ENCODE peak calls at places on chromosomes 5 and 9, in eight cellular contexts. One of them, this sample, is unnamed.

GRCh38 chr5:111432828-111433536 is 79.4 kb downstream of the STARD4 start:
- DNase-seq in tibial artery: no peak
- DNase-seq in HTR-8/SVneo: no peak
- DNase-seq in stimulated activated CD8-positive, alpha-beta memory T cell treated with anti-CD3 and anti-CD28 coated beads, Interleukin-7, amount 100 ng/mL, for 24 hours: no peak
- DNase-seq in NCI-H345: no peak
- DNase-seq in LoVo: no peak
- DNase-seq in left colon: no peak
- DNase-seq in RPMI7951: no peak
- DNase-seq in this sample: no peak

GRCh38 chr5:85017271-85017670 is 632.6 kb upstream of the EDIL3 start:
- DNase-seq in RPMI7951: no peak
- DNase-seq in LoVo: no peak
- DNase-seq in tibial artery: no peak
- DNase-seq in HTR-8/SVneo: no peak
- DNase-seq in NCI-H345: no peak
- DNase-seq in left colon: no peak
- DNase-seq in stimulated activated CD8-positive, alpha-beta memory T cell treated with anti-CD3 and anti-CD28 coated beads, Interleukin-7, amount 100 ng/mL, for 24 hours: no peak
- DNase-seq in this sample: no peak

GRCh38 chr9:133474215-133474614 is 4.7 kb downstream of the SLC2A6 start:
- DNase-seq in LoVo: no peak
- DNase-seq in NCI-H345: no peak
- DNase-seq in tibial artery: no peak
- DNase-seq in left colon: no peak
- DNase-seq in RPMI7951: no peak
- DNase-seq in HTR-8/SVneo: no peak
- DNase-seq in stimulated activated CD8-positive, alpha-beta memory T cell treated with anti-CD3 and anti-CD28 coated beads, Interleukin-7, amount 100 ng/mL, for 24 hours: no peak
- DNase-seq in this sample: no peak

GRCh38 chr5:71828641-71829040 is 109.6 kb downstream of the CARTPT start:
- DNase-seq in tibial artery: no peak
- DNase-seq in NCI-H345: no peak
- DNase-seq in HTR-8/SVneo: no peak
- DNase-seq in stimulated activated CD8-positive, alpha-beta memory T cell treated with anti-CD3 and anti-CD28 coated beads, Interleukin-7, amount 100 ng/mL, for 24 hours: no peak
- DNase-seq in left colon: no peak
- DNase-seq in RPMI7951: no peak
- DNase-seq in LoVo: no peak
- DNase-seq in this sample: no peak

GRCh38 chr9:124271660-124272059 is 13.9 kb downstream of the NEK6 start:
- DNase-seq in HTR-8/SVneo: no peak
- DNase-seq in RPMI7951: no peak
- DNase-seq in tibial artery: peak; percentile 74
- DNase-seq in NCI-H345: peak; percentile 15
- DNase-seq in stimulated activated CD8-positive, alpha-beta memory T cell treated with anti-CD3 and anti-CD28 coated beads, Interleukin-7, amount 100 ng/mL, for 24 hours: no peak
- DNase-seq in left colon: peak; percentile 64
- DNase-seq in LoVo: no peak
- DNase-seq in this sample: no peak

GRCh38 chr9:33404782-33405362 is 2.5 kb upstream of the AQP7 start:
- DNase-seq in RPMI7951: no peak
- DNase-seq in NCI-H345: no peak
- DNase-seq in HTR-8/SVneo: no peak
- DNase-seq in tibial artery: no peak
- DNase-seq in stimulated activated CD8-positive, alpha-beta memory T cell treated with anti-CD3 and anti-CD28 coated beads, Interleukin-7, amount 100 ng/mL, for 24 hours: no peak
- DNase-seq in left colon: no peak
- DNase-seq in LoVo: no peak
- DNase-seq in this sample: no peak

GRCh38 chr5:62785588-62785987 is 207.0 kb downstream of the LRRC70 start:
- DNase-seq in HTR-8/SVneo: no peak
- DNase-seq in LoVo: no peak
- DNase-seq in tibial artery: no peak
- DNase-seq in RPMI7951: no peak
- DNase-seq in left colon: no peak
- DNase-seq in stimulated activated CD8-positive, alpha-beta memory T cell treated with anti-CD3 and anti-CD28 coated beads, Interleukin-7, amount 100 ng/mL, for 24 hours: no peak
- DNase-seq in NCI-H345: no peak
- DNase-seq in this sample: no peak

GRCh38 chr9:81705578-81705977 is 16.2 kb upstream of the TLE1 start:
- DNase-seq in HTR-8/SVneo: no peak
- DNase-seq in NCI-H345: no peak
- DNase-seq in LoVo: no peak
- DNase-seq in RPMI7951: no peak
- DNase-seq in left colon: no peak
- DNase-seq in tibial artery: no peak
- DNase-seq in stimulated activated CD8-positive, alpha-beta memory T cell treated with anti-CD3 and anti-CD28 coated beads, Interleukin-7, amount 100 ng/mL, for 24 hours: no peak
- DNase-seq in this sample: no peak

GRCh38 chr9:112387115-112387514 is 7.2 kb downstream of the HSDL2 start:
- DNase-seq in NCI-H345: no peak
- DNase-seq in RPMI7951: no peak
- DNase-seq in HTR-8/SVneo: no peak
- DNase-seq in LoVo: no peak
- DNase-seq in stimulated activated CD8-positive, alpha-beta memory T cell treated with anti-CD3 and anti-CD28 coated beads, Interleukin-7, amount 100 ng/mL, for 24 hours: no peak
- DNase-seq in left colon: no peak
- DNase-seq in tibial artery: no peak
- DNase-seq in this sample: no peak

GRCh38 chr9:1837453-1838084 is 177.6 kb upstream of the SMARCA2 start:
- DNase-seq in stimulated activated CD8-positive, alpha-beta memory T cell treated with anti-CD3 and anti-CD28 coated beads, Interleukin-7, amount 100 ng/mL, for 24 hours: no peak
- DNase-seq in RPMI7951: peak; percentile 15
- DNase-seq in tibial artery: no peak
- DNase-seq in NCI-H345: peak; percentile 24
- DNase-seq in HTR-8/SVneo: peak; percentile 17
- DNase-seq in LoVo: peak; percentile 3
- DNase-seq in left colon: peak; percentile 10
- DNase-seq in this sample: no peak

GRCh38 chr9:18245911-18246310 is 228.0 kb upstream of the ADAMTSL1 start:
- DNase-seq in stimulated activated CD8-positive, alpha-beta memory T cell treated with anti-CD3 and anti-CD28 coated beads, Interleukin-7, amount 100 ng/mL, for 24 hours: no peak
- DNase-seq in LoVo: no peak
- DNase-seq in NCI-H345: no peak
- DNase-seq in left colon: no peak
- DNase-seq in HTR-8/SVneo: no peak
- DNase-seq in RPMI7951: peak; percentile 33
- DNase-seq in tibial artery: no peak
- DNase-seq in this sample: no peak

GRCh38 chr5:87069974-87070608 is 197.6 kb upstream of the RASA1 start:
- DNase-seq in tibial artery: no peak
- DNase-seq in NCI-H345: no peak
- DNase-seq in RPMI7951: peak; percentile 70
- DNase-seq in left colon: peak; percentile 45
- DNase-seq in LoVo: peak; percentile 13
- DNase-seq in HTR-8/SVneo: peak; percentile 23
- DNase-seq in stimulated activated CD8-positive, alpha-beta memory T cell treated with anti-CD3 and anti-CD28 coated beads, Interleukin-7, amount 100 ng/mL, for 24 hours: no peak
- DNase-seq in this sample: no peak

GRCh38 chr9:86945868-86946711 is 1.2 kb downstream of the GAS1 start:
- DNase-seq in NCI-H345: peak; percentile 31
- DNase-seq in HTR-8/SVneo: peak; percentile 20
- DNase-seq in stimulated activated CD8-positive, alpha-beta memory T cell treated with anti-CD3 and anti-CD28 coated beads, Interleukin-7, amount 100 ng/mL, for 24 hours: peak; percentile 23
- DNase-seq in tibial artery: peak; percentile 79
- DNase-seq in left colon: peak; percentile 64
- DNase-seq in RPMI7951: peak; percentile 68
- DNase-seq in LoVo: peak; percentile 47
- DNase-seq in this sample: peak; percentile 69

GRCh38 chr9:120876842-120877240 is at the start of gene PHF19:
- DNase-seq in RPMI7951: peak; percentile 53
- DNase-seq in stimulated activated CD8-positive, alpha-beta memory T cell treated with anti-CD3 and anti-CD28 coated beads, Interleukin-7, amount 100 ng/mL, for 24 hours: no peak
- DNase-seq in LoVo: peak; percentile 54
- DNase-seq in tibial artery: peak; percentile 76
- DNase-seq in HTR-8/SVneo: peak; percentile 28
- DNase-seq in left colon: peak; percentile 51
- DNase-seq in NCI-H345: peak; percentile 45
- DNase-seq in this sample: peak; percentile 45

GRCh38 chr5:79864364-79864763 is 126.7 kb downstream of the MTX3 start:
- DNase-seq in stimulated activated CD8-positive, alpha-beta memory T cell treated with anti-CD3 and anti-CD28 coated beads, Interleukin-7, amount 100 ng/mL, for 24 hours: no peak
- DNase-seq in tibial artery: no peak
- DNase-seq in LoVo: no peak
- DNase-seq in left colon: no peak
- DNase-seq in NCI-H345: no peak
- DNase-seq in HTR-8/SVneo: no peak
- DNase-seq in RPMI7951: no peak
- DNase-seq in this sample: no peak

GRCh38 chr9:126459965-126460843 is 133.6 kb downstream of the MVB12B start:
- DNase-seq in tibial artery: peak; percentile 29
- DNase-seq in left colon: no peak
- DNase-seq in stimulated activated CD8-positive, alpha-beta memory T cell treated with anti-CD3 and anti-CD28 coated beads, Interleukin-7, amount 100 ng/mL, for 24 hours: no peak
- DNase-seq in RPMI7951: no peak
- DNase-seq in LoVo: no peak
- DNase-seq in NCI-H345: no peak
- DNase-seq in HTR-8/SVneo: no peak
- DNase-seq in this sample: no peak

GRCh38 chr9:23789529-23790254 is 36.3 kb downstream of the ELAVL2 start:
- DNase-seq in stimulated activated CD8-positive, alpha-beta memory T cell treated with anti-CD3 and anti-CD28 coated beads, Interleukin-7, amount 100 ng/mL, for 24 hours: no peak
- DNase-seq in HTR-8/SVneo: no peak
- DNase-seq in tibial artery: no peak
- DNase-seq in LoVo: no peak
- DNase-seq in RPMI7951: no peak
- DNase-seq in left colon: no peak
- DNase-seq in NCI-H345: no peak
- DNase-seq in this sample: no peak